ENCODE peak calls at places on chromosome 18, in ten cellular contexts. One of them, this sample, is unnamed.

GRCh38 chr18:581106-581505 is 926 bp downstream of the CETN1 start:
- DNase-seq in central memory CD4-positive, alpha-beta T cell: no peak
- DNase-seq in T-helper 2 cell: no peak
- DNase-seq in SK-N-SH: no peak
- DNase-seq in dorsolateral prefrontal cortex: no peak
- DNase-seq in activated gamma-delta T cell treated with anti-CD3 and anti-CD28 coated beads, Interleukin-2, amount 50 U/mL, for 16 hours: no peak
- DNase-seq in amniotic stem cell: no peak
- DNase-seq in SK-N-DZ: no peak
- DNase-seq in LoVo: no peak
- DNase-seq in adipocyte: no peak
- DNase-seq in this sample: no peak

GRCh38 chr18:71336811-71337210 is 1048.0 kb downstream of the SOCS6 start:
- DNase-seq in adipocyte: no peak
- DNase-seq in central memory CD4-positive, alpha-beta T cell: no peak
- DNase-seq in dorsolateral prefrontal cortex: no peak
- DNase-seq in SK-N-DZ: no peak
- DNase-seq in LoVo: no peak
- DNase-seq in SK-N-SH: no peak
- DNase-seq in T-helper 2 cell: no peak
- DNase-seq in amniotic stem cell: no peak
- DNase-seq in activated gamma-delta T cell treated with anti-CD3 and anti-CD28 coated beads, Interleukin-2, amount 50 U/mL, for 16 hours: no peak
- DNase-seq in this sample: no peak

GRCh38 chr18:61435064-61435652 is 101.9 kb downstream of the CDH20 start:
- DNase-seq in activated gamma-delta T cell treated with anti-CD3 and anti-CD28 coated beads, Interleukin-2, amount 50 U/mL, for 16 hours: no peak
- DNase-seq in adipocyte: peak; percentile 16
- DNase-seq in central memory CD4-positive, alpha-beta T cell: no peak
- DNase-seq in amniotic stem cell: no peak
- DNase-seq in dorsolateral prefrontal cortex: no peak
- DNase-seq in SK-N-DZ: peak; percentile 19
- DNase-seq in T-helper 2 cell: no peak
- DNase-seq in SK-N-SH: peak; percentile 4
- DNase-seq in LoVo: peak; percentile 21
- DNase-seq in this sample: no peak

GRCh38 chr18:23245461-23245860 is 110.2 kb downstream of the CABLES1 start:
- DNase-seq in activated gamma-delta T cell treated with anti-CD3 and anti-CD28 coated beads, Interleukin-2, amount 50 U/mL, for 16 hours: no peak
- DNase-seq in T-helper 2 cell: no peak
- DNase-seq in SK-N-DZ: no peak
- DNase-seq in adipocyte: no peak
- DNase-seq in dorsolateral prefrontal cortex: no peak
- DNase-seq in amniotic stem cell: no peak
- DNase-seq in LoVo: no peak
- DNase-seq in central memory CD4-positive, alpha-beta T cell: no peak
- DNase-seq in SK-N-SH: no peak
- DNase-seq in this sample: no peak

GRCh38 chr18:59085797-59086196 is 53.9 kb upstream of the SEC11C start:
- DNase-seq in dorsolateral prefrontal cortex: no peak
- DNase-seq in SK-N-SH: no peak
- DNase-seq in activated gamma-delta T cell treated with anti-CD3 and anti-CD28 coated beads, Interleukin-2, amount 50 U/mL, for 16 hours: no peak
- DNase-seq in amniotic stem cell: peak; percentile 17
- DNase-seq in SK-N-DZ: no peak
- DNase-seq in central memory CD4-positive, alpha-beta T cell: no peak
- DNase-seq in adipocyte: peak; percentile 6
- DNase-seq in LoVo: no peak
- DNase-seq in T-helper 2 cell: no peak
- DNase-seq in this sample: no peak

GRCh38 chr18:5414546-5414945 is 119.0 kb upstream of the ZBTB14 start:
- DNase-seq in T-helper 2 cell: no peak
- DNase-seq in amniotic stem cell: no peak
- DNase-seq in SK-N-SH: peak; percentile 35
- DNase-seq in central memory CD4-positive, alpha-beta T cell: no peak
- DNase-seq in adipocyte: no peak
- DNase-seq in SK-N-DZ: peak; percentile 45
- DNase-seq in LoVo: no peak
- DNase-seq in activated gamma-delta T cell treated with anti-CD3 and anti-CD28 coated beads, Interleukin-2, amount 50 U/mL, for 16 hours: no peak
- DNase-seq in dorsolateral prefrontal cortex: peak; percentile 42
- DNase-seq in this sample: no peak

GRCh38 chr18:44709297-44710117 is 28.8 kb downstream of the SETBP1 start:
- DNase-seq in dorsolateral prefrontal cortex: no peak
- DNase-seq in LoVo: no peak
- DNase-seq in amniotic stem cell: no peak
- DNase-seq in activated gamma-delta T cell treated with anti-CD3 and anti-CD28 coated beads, Interleukin-2, amount 50 U/mL, for 16 hours: no peak
- DNase-seq in SK-N-SH: no peak
- DNase-seq in SK-N-DZ: no peak
- DNase-seq in T-helper 2 cell: no peak
- DNase-seq in adipocyte: no peak
- DNase-seq in central memory CD4-positive, alpha-beta T cell: no peak
- DNase-seq in this sample: no peak

GRCh38 chr18:60693426-60693825 is 320.9 kb upstream of the MC4R start:
- DNase-seq in activated gamma-delta T cell treated with anti-CD3 and anti-CD28 coated beads, Interleukin-2, amount 50 U/mL, for 16 hours: no peak
- DNase-seq in SK-N-SH: no peak
- DNase-seq in SK-N-DZ: no peak
- DNase-seq in LoVo: no peak
- DNase-seq in amniotic stem cell: no peak
- DNase-seq in central memory CD4-positive, alpha-beta T cell: no peak
- DNase-seq in adipocyte: no peak
- DNase-seq in dorsolateral prefrontal cortex: no peak
- DNase-seq in T-helper 2 cell: no peak
- DNase-seq in this sample: no peak

GRCh38 chr18:62716679-62717058 is 1.3 kb downstream of the PHLPP1 start:
- DNase-seq in LoVo: peak; percentile 36
- DNase-seq in T-helper 2 cell: peak; percentile 53
- DNase-seq in amniotic stem cell: no peak
- DNase-seq in SK-N-SH: peak; percentile 77
- DNase-seq in dorsolateral prefrontal cortex: no peak
- DNase-seq in central memory CD4-positive, alpha-beta T cell: peak; percentile 44
- DNase-seq in adipocyte: peak; percentile 66
- DNase-seq in SK-N-DZ: peak; percentile 21
- DNase-seq in activated gamma-delta T cell treated with anti-CD3 and anti-CD28 coated beads, Interleukin-2, amount 50 U/mL, for 16 hours: peak; percentile 28
- DNase-seq in this sample: no peak

GRCh38 chr18:5463836-5464235 is 80.0 kb downstream of the EPB41L3 start:
- DNase-seq in central memory CD4-positive, alpha-beta T cell: no peak
- DNase-seq in activated gamma-delta T cell treated with anti-CD3 and anti-CD28 coated beads, Interleukin-2, amount 50 U/mL, for 16 hours: no peak
- DNase-seq in SK-N-DZ: no peak
- DNase-seq in dorsolateral prefrontal cortex: no peak
- DNase-seq in amniotic stem cell: no peak
- DNase-seq in LoVo: no peak
- DNase-seq in adipocyte: no peak
- DNase-seq in SK-N-SH: no peak
- DNase-seq in T-helper 2 cell: no peak
- DNase-seq in this sample: no peak

GRCh38 chr18:23341383-23341782 is 111.7 kb upstream of the RIOK3 start:
- DNase-seq in adipocyte: no peak
- DNase-seq in amniotic stem cell: no peak
- DNase-seq in dorsolateral prefrontal cortex: no peak
- DNase-seq in LoVo: no peak
- DNase-seq in SK-N-DZ: no peak
- DNase-seq in T-helper 2 cell: no peak
- DNase-seq in central memory CD4-positive, alpha-beta T cell: no peak
- DNase-seq in SK-N-SH: no peak
- DNase-seq in activated gamma-delta T cell treated with anti-CD3 and anti-CD28 coated beads, Interleukin-2, amount 50 U/mL, for 16 hours: no peak
- DNase-seq in this sample: no peak

GRCh38 chr18:63195410-63196159 is 124.0 kb downstream of the BCL2 start:
- DNase-seq in adipocyte: no peak
- DNase-seq in activated gamma-delta T cell treated with anti-CD3 and anti-CD28 coated beads, Interleukin-2, amount 50 U/mL, for 16 hours: no peak
- DNase-seq in dorsolateral prefrontal cortex: no peak
- DNase-seq in SK-N-DZ: no peak
- DNase-seq in T-helper 2 cell: no peak
- DNase-seq in LoVo: no peak
- DNase-seq in amniotic stem cell: no peak
- DNase-seq in central memory CD4-positive, alpha-beta T cell: no peak
- DNase-seq in SK-N-SH: no peak
- DNase-seq in this sample: no peak

GRCh38 chr18:49597152-49597551 is 35.3 kb downstream of the LIPG start:
- DNase-seq in adipocyte: no peak
- DNase-seq in central memory CD4-positive, alpha-beta T cell: no peak
- DNase-seq in activated gamma-delta T cell treated with anti-CD3 and anti-CD28 coated beads, Interleukin-2, amount 50 U/mL, for 16 hours: no peak
- DNase-seq in amniotic stem cell: no peak
- DNase-seq in LoVo: no peak
- DNase-seq in SK-N-SH: no peak
- DNase-seq in SK-N-DZ: no peak
- DNase-seq in T-helper 2 cell: no peak
- DNase-seq in dorsolateral prefrontal cortex: no peak
- DNase-seq in this sample: no peak

GRCh38 chr18:47323158-47323557 is 71.7 kb upstream of the SKOR2 start:
- DNase-seq in dorsolateral prefrontal cortex: no peak
- DNase-seq in activated gamma-delta T cell treated with anti-CD3 and anti-CD28 coated beads, Interleukin-2, amount 50 U/mL, for 16 hours: no peak
- DNase-seq in adipocyte: no peak
- DNase-seq in SK-N-SH: no peak
- DNase-seq in SK-N-DZ: no peak
- DNase-seq in LoVo: no peak
- DNase-seq in T-helper 2 cell: no peak
- DNase-seq in amniotic stem cell: no peak
- DNase-seq in central memory CD4-positive, alpha-beta T cell: no peak
- DNase-seq in this sample: no peak

GRCh38 chr18:50659091-50660003 is 99.5 kb downstream of the MAPK4 start:
- DNase-seq in T-helper 2 cell: no peak
- DNase-seq in dorsolateral prefrontal cortex: no peak
- DNase-seq in adipocyte: no peak
- DNase-seq in activated gamma-delta T cell treated with anti-CD3 and anti-CD28 coated beads, Interleukin-2, amount 50 U/mL, for 16 hours: no peak
- DNase-seq in amniotic stem cell: no peak
- DNase-seq in SK-N-DZ: no peak
- DNase-seq in LoVo: peak; percentile 30
- DNase-seq in SK-N-SH: no peak
- DNase-seq in central memory CD4-positive, alpha-beta T cell: no peak
- DNase-seq in this sample: no peak

GRCh38 chr18:79952996-79953559 is 1.6 kb upstream of the SLC66A2 start:
- DNase-seq in adipocyte: no peak
- DNase-seq in T-helper 2 cell: no peak
- DNase-seq in SK-N-DZ: no peak
- DNase-seq in activated gamma-delta T cell treated with anti-CD3 and anti-CD28 coated beads, Interleukin-2, amount 50 U/mL, for 16 hours: no peak
- DNase-seq in SK-N-SH: no peak
- DNase-seq in amniotic stem cell: no peak
- DNase-seq in central memory CD4-positive, alpha-beta T cell: no peak
- DNase-seq in LoVo: no peak
- DNase-seq in dorsolateral prefrontal cortex: no peak
- DNase-seq in this sample: peak; percentile 27

GRCh38 chr18:63994783-63995399 is 25.0 kb downstream of the SERPINB8 start:
- DNase-seq in central memory CD4-positive, alpha-beta T cell: peak; percentile 19
- DNase-seq in SK-N-SH: peak; percentile 72
- DNase-seq in LoVo: peak; percentile 19
- DNase-seq in dorsolateral prefrontal cortex: no peak
- DNase-seq in SK-N-DZ: peak; percentile 13
- DNase-seq in activated gamma-delta T cell treated with anti-CD3 and anti-CD28 coated beads, Interleukin-2, amount 50 U/mL, for 16 hours: no peak
- DNase-seq in adipocyte: peak; percentile 86
- DNase-seq in amniotic stem cell: peak; percentile 45
- DNase-seq in T-helper 2 cell: no peak
- DNase-seq in this sample: no peak

GRCh38 chr18:11322716-11323115 is 173.3 kb upstream of the PIEZO2 start:
- DNase-seq in amniotic stem cell: no peak
- DNase-seq in SK-N-SH: no peak
- DNase-seq in dorsolateral prefrontal cortex: no peak
- DNase-seq in adipocyte: no peak
- DNase-seq in activated gamma-delta T cell treated with anti-CD3 and anti-CD28 coated beads, Interleukin-2, amount 50 U/mL, for 16 hours: no peak
- DNase-seq in SK-N-DZ: no peak
- DNase-seq in LoVo: no peak
- DNase-seq in T-helper 2 cell: no peak
- DNase-seq in central memory CD4-positive, alpha-beta T cell: no peak
- DNase-seq in this sample: no peak

GRCh38 chr18:3281456-3282400 is 19.8 kb downstream of the MYL12B start:
- DNase-seq in adipocyte: peak; percentile 94
- DNase-seq in SK-N-DZ: peak; percentile 78
- DNase-seq in activated gamma-delta T cell treated with anti-CD3 and anti-CD28 coated beads, Interleukin-2, amount 50 U/mL, for 16 hours: no peak
- DNase-seq in SK-N-SH: peak; percentile 59
- DNase-seq in T-helper 2 cell: peak; percentile 49
- DNase-seq in amniotic stem cell: peak; percentile 47
- DNase-seq in central memory CD4-positive, alpha-beta T cell: peak; percentile 64
- DNase-seq in LoVo: peak; percentile 84
- DNase-seq in dorsolateral prefrontal cortex: no peak
- DNase-seq in this sample: no peak

GRCh38 chr18:67509711-67510110 is 6.8 kb downstream of the DSEL start:
- DNase-seq in SK-N-DZ: no peak
- DNase-seq in dorsolateral prefrontal cortex: no peak
- DNase-seq in activated gamma-delta T cell treated with anti-CD3 and anti-CD28 coated beads, Interleukin-2, amount 50 U/mL, for 16 hours: no peak
- DNase-seq in amniotic stem cell: peak; percentile 16
- DNase-seq in adipocyte: peak; percentile 60
- DNase-seq in T-helper 2 cell: no peak
- DNase-seq in central memory CD4-positive, alpha-beta T cell: no peak
- DNase-seq in SK-N-SH: peak; percentile 65
- DNase-seq in LoVo: no peak
- DNase-seq in this sample: no peak

GRCh38 chr18:32049393-32050161 is 31.0 kb downstream of the RNF125 start:
- DNase-seq in SK-N-SH: no peak
- DNase-seq in SK-N-DZ: no peak
- DNase-seq in amniotic stem cell: no peak
- DNase-seq in LoVo: no peak
- DNase-seq in T-helper 2 cell: peak; percentile 33
- DNase-seq in central memory CD4-positive, alpha-beta T cell: peak; percentile 48
- DNase-seq in adipocyte: no peak
- DNase-seq in dorsolateral prefrontal cortex: no peak
- DNase-seq in activated gamma-delta T cell treated with anti-CD3 and anti-CD28 coated beads, Interleukin-2, amount 50 U/mL, for 16 hours: no peak
- DNase-seq in this sample: peak; percentile 73

GRCh38 chr18:35010983-35011382 is 30.2 kb upstream of the MAPRE2 start:
- DNase-seq in LoVo: no peak
- DNase-seq in dorsolateral prefrontal cortex: no peak
- DNase-seq in adipocyte: no peak
- DNase-seq in SK-N-DZ: no peak
- DNase-seq in activated gamma-delta T cell treated with anti-CD3 and anti-CD28 coated beads, Interleukin-2, amount 50 U/mL, for 16 hours: no peak
- DNase-seq in SK-N-SH: no peak
- DNase-seq in amniotic stem cell: no peak
- DNase-seq in T-helper 2 cell: no peak
- DNase-seq in central memory CD4-positive, alpha-beta T cell: no peak
- DNase-seq in this sample: no peak

GRCh38 chr18:26089247-26090129 is 925 bp downstream of the SS18 start:
- DNase-seq in SK-N-SH: peak; percentile 10
- DNase-seq in dorsolateral prefrontal cortex: no peak
- DNase-seq in amniotic stem cell: no peak
- DNase-seq in LoVo: peak; percentile 14
- DNase-seq in T-helper 2 cell: no peak
- DNase-seq in SK-N-DZ: peak; percentile 39
- DNase-seq in central memory CD4-positive, alpha-beta T cell: peak; percentile 4
- DNase-seq in activated gamma-delta T cell treated with anti-CD3 and anti-CD28 coated beads, Interleukin-2, amount 50 U/mL, for 16 hours: no peak
- DNase-seq in adipocyte: peak; percentile 61
- DNase-seq in this sample: peak; percentile 52

GRCh38 chr18:35215026-35215425 is 25.8 kb upstream of the ZNF397 start:
- DNase-seq in amniotic stem cell: no peak
- DNase-seq in LoVo: no peak
- DNase-seq in adipocyte: no peak
- DNase-seq in T-helper 2 cell: no peak
- DNase-seq in dorsolateral prefrontal cortex: no peak
- DNase-seq in activated gamma-delta T cell treated with anti-CD3 and anti-CD28 coated beads, Interleukin-2, amount 50 U/mL, for 16 hours: no peak
- DNase-seq in central memory CD4-positive, alpha-beta T cell: no peak
- DNase-seq in SK-N-DZ: no peak
- DNase-seq in SK-N-SH: no peak
- DNase-seq in this sample: no peak

GRCh38 chr18:79945118-79946042 is 6.1 kb downstream of the SLC66A2 start:
- DNase-seq in central memory CD4-positive, alpha-beta T cell: no peak
- DNase-seq in T-helper 2 cell: no peak
- DNase-seq in SK-N-SH: no peak
- DNase-seq in amniotic stem cell: no peak
- DNase-seq in LoVo: no peak
- DNase-seq in dorsolateral prefrontal cortex: no peak
- DNase-seq in adipocyte: no peak
- DNase-seq in activated gamma-delta T cell treated with anti-CD3 and anti-CD28 coated beads, Interleukin-2, amount 50 U/mL, for 16 hours: no peak
- DNase-seq in SK-N-DZ: no peak
- DNase-seq in this sample: peak; percentile 36

GRCh38 chr18:7596133-7596532 is 29.0 kb downstream of the PTPRM start:
- DNase-seq in dorsolateral prefrontal cortex: no peak
- DNase-seq in LoVo: no peak
- DNase-seq in central memory CD4-positive, alpha-beta T cell: no peak
- DNase-seq in SK-N-SH: no peak
- DNase-seq in activated gamma-delta T cell treated with anti-CD3 and anti-CD28 coated beads, Interleukin-2, amount 50 U/mL, for 16 hours: no peak
- DNase-seq in SK-N-DZ: no peak
- DNase-seq in adipocyte: no peak
- DNase-seq in amniotic stem cell: no peak
- DNase-seq in T-helper 2 cell: no peak
- DNase-seq in this sample: no peak

GRCh38 chr18:74796928-74797576 is 199.4 kb downstream of the ZNF407 start:
- DNase-seq in T-helper 2 cell: no peak
- DNase-seq in SK-N-DZ: peak; percentile 59
- DNase-seq in dorsolateral prefrontal cortex: no peak
- DNase-seq in amniotic stem cell: peak; percentile 17
- DNase-seq in SK-N-SH: peak; percentile 60
- DNase-seq in LoVo: peak; percentile 15
- DNase-seq in activated gamma-delta T cell treated with anti-CD3 and anti-CD28 coated beads, Interleukin-2, amount 50 U/mL, for 16 hours: no peak
- DNase-seq in central memory CD4-positive, alpha-beta T cell: no peak
- DNase-seq in adipocyte: peak; percentile 62
- DNase-seq in this sample: no peak

GRCh38 chr18:48404707-48405106 is 4.5 kb downstream of the ZBTB7C start:
- DNase-seq in amniotic stem cell: no peak
- DNase-seq in activated gamma-delta T cell treated with anti-CD3 and anti-CD28 coated beads, Interleukin-2, amount 50 U/mL, for 16 hours: no peak
- DNase-seq in T-helper 2 cell: no peak
- DNase-seq in SK-N-SH: peak; percentile 42
- DNase-seq in SK-N-DZ: no peak
- DNase-seq in LoVo: no peak
- DNase-seq in central memory CD4-positive, alpha-beta T cell: no peak
- DNase-seq in dorsolateral prefrontal cortex: no peak
- DNase-seq in adipocyte: no peak
- DNase-seq in this sample: no peak